ENCODE peak calls at places on chromosomes 1 and 21, in six cellular contexts. X is HepG2, N is K562, Q is SK-N-SH, E is HCT116, F is GM12878. H is an unnamed sample.

GRCh38 chr21:14453339-14453738 is 70.4 kb upstream of the HSPA13 start:
- DNase-seq in X (no peak), N (no peak), Q (no peak), E (no peak), F (peak; percentile 96), H (no peak)

GRCh38 chr21:41964171-41964570 is 10.4 kb upstream of the C2CD2 start:
- DNase-seq in X (no peak), N (no peak), Q (no peak), E (no peak), F (no peak), H (no peak)

GRCh38 chr1:174206148-174206826 is 47.0 kb downstream of the RABGAP1L start:
- DNase-seq in X (no peak), N (no peak), Q (no peak), E (no peak), F (no peak), H (no peak)

GRCh38 chr1:156876281-156876680 is 15.6 kb downstream of the NTRK1 start:
- DNase-seq in X (no peak), N (no peak), Q (no peak), E (no peak), F (no peak), H (peak; percentile 90)

GRCh38 chr21:41717573-41718330 is 49.1 kb downstream of the RIPK4 start:
- DNase-seq in X (no peak), N (no peak), Q (no peak), E (no peak), F (no peak), H (no peak)

GRCh38 chr1:89986020-89986419 is 8.9 kb upstream of the ZNF326 start:
- DNase-seq in X (no peak), N (peak; percentile 32), Q (peak; percentile 37), E (no peak), F (no peak), H (no peak)

GRCh38 chr1:159222987-159223386 is 18.3 kb downstream of the ACKR1 start:
- DNase-seq in X (no peak), N (no peak), Q (no peak), E (no peak), F (no peak), H (no peak)

GRCh38 chr1:4696161-4696745 is 41.8 kb downstream of the AJAP1 start:
- DNase-seq in X (no peak), N (no peak), Q (no peak), E (no peak), F (no peak), H (no peak)

GRCh38 chr21:42431196-42431595 is 27.5 kb downstream of the UBASH3A start:
- DNase-seq in X (no peak), N (no peak), Q (no peak), E (no peak), F (no peak), H (no peak)

GRCh38 chr1:189874715-189875440 is 602.8 kb downstream of the BRINP3 start:
- DNase-seq in X (no peak), N (no peak), Q (no peak), E (no peak), F (no peak), H (no peak)

GRCh38 chr1:94634977-94635416 is 93.4 kb upstream of the F3 start:
- DNase-seq in X (no peak), N (peak; percentile 70), Q (peak; percentile 61), E (no peak), F (no peak), H (no peak)

GRCh38 chr1:194103516-194104246 is 917.3 kb upstream of the B3GALT2 start:
- DNase-seq in X (no peak), N (no peak), Q (no peak), E (no peak), F (no peak), H (no peak)

GRCh38 chr1:115135681-115136080 is 46.4 kb upstream of the TSPAN2 start:
- DNase-seq in X (no peak), N (no peak), Q (no peak), E (no peak), F (no peak), H (no peak)

GRCh38 chr1:203099760-203100159 is 13.9 kb upstream of the MYOG start:
- DNase-seq in X (no peak), N (no peak), Q (no peak), E (no peak), F (no peak), H (no peak)

GRCh38 chr1:88800382-88801051 is 90.8 kb downstream of the GTF2B start:
- DNase-seq in X (peak; percentile 33), N (peak; percentile 53), Q (peak; percentile 36), E (no peak), F (no peak), H (peak; percentile 60)

GRCh38 chr1:1285102-1285571 is 4.9 kb downstream of the SCNN1D start:
- DNase-seq in X (no peak), N (no peak), Q (no peak), E (no peak), F (no peak), H (no peak)

GRCh38 chr21:43325968-43326367 is 101.0 kb downstream of the SIK1 start:
- DNase-seq in X (no peak), N (no peak), Q (no peak), E (no peak), F (no peak), H (no peak)

GRCh38 chr1:52920791-52921291 is 699 bp downstream of the ECHDC2 start:
- DNase-seq in X (no peak), N (no peak), Q (no peak), E (no peak), F (no peak), H (peak; percentile 67)

GRCh38 chr1:58869638-58870297 is 85.9 kb upstream of the JUN start:
- DNase-seq in X (no peak), N (no peak), Q (no peak), E (no peak), F (no peak), H (no peak)

GRCh38 chr1:35717911-35718476 is 690 bp downstream of the C1orf216 start:
- DNase-seq in X (no peak), N (peak; percentile 77), Q (peak; percentile 60), E (peak; percentile 13), F (no peak), H (peak; percentile 70)

GRCh38 chr1:197948926-197949899 is 32.0 kb downstream of the LHX9 start:
- DNase-seq in X (no peak), N (no peak), Q (no peak), E (no peak), F (no peak), H (no peak)

GRCh38 chr1:116514708-116515525 is 55.9 kb downstream of the CD58 start:
- DNase-seq in X (no peak), N (no peak), Q (no peak), E (no peak), F (peak; percentile 88), H (no peak)

GRCh38 chr1:247415423-247416361 is at the start of gene NLRP3:
- DNase-seq in X (peak; percentile 5), N (no peak), Q (no peak), E (no peak), F (no peak), H (peak; percentile 20)

GRCh38 chr1:183278736-183279591 is 92.9 kb downstream of the LAMC2 start:
- DNase-seq in X (no peak), N (no peak), Q (no peak), E (no peak), F (no peak), H (no peak)

GRCh38 chr1:186566140-186566850 is 105.4 kb upstream of the PDC start:
- DNase-seq in X (no peak), N (no peak), Q (no peak), E (no peak), F (no peak), H (no peak)

GRCh38 chr1:31645274-31645568 is 545 bp upstream of the PEF1 start:
- DNase-seq in X (no peak), N (peak; percentile 90), Q (no peak), E (no peak), F (no peak), H (no peak)

GRCh38 chr1:203089001-203089650 is 3.3 kb upstream of the MYOG start:
- DNase-seq in X (peak; percentile 12), N (no peak), Q (no peak), E (no peak), F (no peak), H (no peak)

GRCh38 chr1:223401873-223402789 is 8.9 kb downstream of the CCDC185 start:
- DNase-seq in X (no peak), N (peak; percentile 70), Q (no peak), E (peak; percentile 24), F (no peak), H (no peak)

GRCh38 chr1:90393025-90393424 is 324.1 kb downstream of the BARHL2 start:
- DNase-seq in X (no peak), N (no peak), Q (no peak), E (no peak), F (no peak), H (no peak)

GRCh38 chr1:172907834-172908326 is 142.9 kb downstream of the TNFSF18 start:
- DNase-seq in X (no peak), N (no peak), Q (no peak), E (no peak), F (no peak), H (no peak)

GRCh38 chr1:172903581-172904220 is 147.0 kb downstream of the TNFSF18 start:
- DNase-seq in X (no peak), N (no peak), Q (no peak), E (no peak), F (no peak), H (no peak)

GRCh38 chr1:172905452-172905851 is 145.3 kb downstream of the TNFSF18 start:
- DNase-seq in X (no peak), N (no peak), Q (no peak), E (no peak), F (no peak), H (no peak)

GRCh38 chr1:172909606-172910326 is 141.0 kb downstream of the TNFSF18 start:
- DNase-seq in X (no peak), N (no peak), Q (no peak), E (no peak), F (no peak), H (no peak)

GRCh38 chr1:172906778-172907592 is 143.8 kb downstream of the TNFSF18 start:
- DNase-seq in X (no peak), N (peak; percentile 44), Q (no peak), E (peak; percentile 73), F (no peak), H (no peak)
- H2AFZ ChIP-seq in X (no peak overlapping the region), N (peak overlapping the region; percentile 84), Q (peak overlapping the region; percentile 81), E (no peak overlapping the region), F (no peak overlapping the region), H (peak overlapping the region; percentile 48)

GRCh38 chr1:25703041-25703440 is 86.5 kb downstream of the MAN1C1 start:
- DNase-seq in X (no peak), N (no peak), Q (no peak), E (no peak), F (no peak), H (no peak)
- TF ChIP-seq POLR2AphosphoS5 in X (no peak), N (no peak), Q (no peak), E (no peak), F (no peak), H (no peak)

GRCh38 chr1:224644553-224645154 is 28.5 kb downstream of the CNIH3 start:
- DNase-seq in X (peak; percentile 35), N (peak; percentile 77), Q (peak; percentile 59), E (peak; percentile 47), F (peak; percentile 24), H (peak; percentile 80)
- TF ChIP-seq REST in X (no peak), N (no peak), Q (peak; percentile 52), E (no peak), F (no peak), H (no peak)

GRCh38 chr1:44792736-44793502 is 4.9 kb upstream of the BEST4 start:
- DNase-seq in X (no peak), N (no peak), Q (no peak), E (no peak), F (no peak), H (no peak)
- H2AFZ ChIP-seq in X (no peak overlapping the region), N (peak overlapping the region; percentile 56), Q (no peak overlapping the region), E (no peak overlapping the region), F (peak overlapping the region; percentile 37), H (peak overlapping the region; percentile 43)

H was measured in GM23338.